ENCODE peak calls at places on chromosomes 11 and 22, in five cellular contexts. Y is mammary epithelial cell; C is CD8-positive, alpha-beta T cell; Z is HFF-Myc; A is lower leg skin. E is an unnamed sample.

GRCh38 chr11:65660038-65660437 is 2.7 kb downstream of the RELA start:
- DNase-seq in C (no peak), Y (no peak), A (no peak), Z (no peak), E (no peak)

GRCh38 chr11:13221722-13222121 is 55.9 kb upstream of the BMAL1 start:
- DNase-seq in C (no peak), A (no peak), Z (no peak), Y (no peak), E (no peak)

GRCh38 chr11:120332822-120333716 is 3.1 kb upstream of the ARHGEF12 start:
- DNase-seq in A (no peak), Y (peak; percentile 24), C (no peak), Z (no peak), E (no peak)

GRCh38 chr11:119476038-119476437 is 53.1 kb upstream of the THY1 start:
- DNase-seq in Y (no peak), C (no peak), Z (no peak), A (peak; percentile 53), E (no peak)

GRCh38 chr11:134126197-134126822 is 57.4 kb downstream of the JAM3 start:
- DNase-seq in Z (peak; percentile 83), A (no peak), C (peak; percentile 19), Y (peak; percentile 68), E (no peak)

GRCh38 chr22:29342577-29343312 is 27.2 kb upstream of the RASL10A start:
- DNase-seq in C (no peak), A (no peak), Z (no peak), Y (no peak), E (no peak)

GRCh38 chr11:7531011-7531410 is 17.2 kb downstream of the PPFIBP2 start:
- DNase-seq in C (no peak), Y (no peak), Z (no peak), A (no peak), E (no peak)

GRCh38 chr11:6387811-6388599 is 2.3 kb upstream of the SMPD1 start:
- DNase-seq in Z (no peak), C (no peak), A (no peak), Y (no peak), E (no peak)

GRCh38 chr11:76074178-76075112 is 131.9 kb downstream of the WNT11 start:
- DNase-seq in Z (no peak), Y (no peak), A (no peak), C (no peak), E (no peak)

GRCh38 chr11:8775341-8776133 is 92.9 kb downstream of the RPL27A start:
- DNase-seq in A (peak; percentile 59), C (no peak), Y (no peak), Z (no peak), E (no peak)

GRCh38 chr11:10407055-10407454 is 48.0 kb upstream of the AMPD3 start:
- DNase-seq in A (no peak), Y (peak; percentile 82), C (no peak), Z (no peak), E (no peak)

GRCh38 chr11:2385156-2386151 is 8.3 kb downstream of the CD81 start:
- DNase-seq in A (no peak), C (no peak), Y (no peak), Z (no peak), E (peak; percentile 65)

GRCh38 chr11:72328366-72329224 is 84.6 kb upstream of the PHOX2A start:
- DNase-seq in C (no peak), Z (no peak), A (no peak), Y (no peak), E (no peak)

GRCh38 chr22:35609261-35609660 is 7.9 kb downstream of the MB start:
- DNase-seq in C (no peak), A (no peak), Y (no peak), Z (no peak), E (no peak)

GRCh38 chr11:62433553-62434301 is 14.9 kb downstream of the SCGB1A1 start:
- DNase-seq in Y (no peak), A (no peak), Z (no peak), C (no peak), E (no peak)

GRCh38 chr11:62435741-62436485 is 17.1 kb downstream of the SCGB1A1 start:
- DNase-seq in A (no peak), Y (no peak), C (no peak), Z (no peak), E (no peak)

GRCh38 chr11:62438641-62439040 is 19.8 kb downstream of the SCGB1A1 start:
- DNase-seq in A (no peak), Y (no peak), C (no peak), Z (no peak), E (no peak)

GRCh38 chr11:62439785-62440602 is 21.2 kb downstream of the SCGB1A1 start:
- DNase-seq in Z (no peak), A (peak; percentile 89), C (no peak), Y (no peak), E (no peak)

GRCh38 chr11:62437616-62438015 is 18.8 kb downstream of the SCGB1A1 start:
- DNase-seq in C (no peak), A (no peak), Z (no peak), Y (no peak), E (no peak)
- TF ChIP-seq CTCF in C (no peak), A (no peak), Z (no peak), Y (no peak), E (no peak)

DNA sequence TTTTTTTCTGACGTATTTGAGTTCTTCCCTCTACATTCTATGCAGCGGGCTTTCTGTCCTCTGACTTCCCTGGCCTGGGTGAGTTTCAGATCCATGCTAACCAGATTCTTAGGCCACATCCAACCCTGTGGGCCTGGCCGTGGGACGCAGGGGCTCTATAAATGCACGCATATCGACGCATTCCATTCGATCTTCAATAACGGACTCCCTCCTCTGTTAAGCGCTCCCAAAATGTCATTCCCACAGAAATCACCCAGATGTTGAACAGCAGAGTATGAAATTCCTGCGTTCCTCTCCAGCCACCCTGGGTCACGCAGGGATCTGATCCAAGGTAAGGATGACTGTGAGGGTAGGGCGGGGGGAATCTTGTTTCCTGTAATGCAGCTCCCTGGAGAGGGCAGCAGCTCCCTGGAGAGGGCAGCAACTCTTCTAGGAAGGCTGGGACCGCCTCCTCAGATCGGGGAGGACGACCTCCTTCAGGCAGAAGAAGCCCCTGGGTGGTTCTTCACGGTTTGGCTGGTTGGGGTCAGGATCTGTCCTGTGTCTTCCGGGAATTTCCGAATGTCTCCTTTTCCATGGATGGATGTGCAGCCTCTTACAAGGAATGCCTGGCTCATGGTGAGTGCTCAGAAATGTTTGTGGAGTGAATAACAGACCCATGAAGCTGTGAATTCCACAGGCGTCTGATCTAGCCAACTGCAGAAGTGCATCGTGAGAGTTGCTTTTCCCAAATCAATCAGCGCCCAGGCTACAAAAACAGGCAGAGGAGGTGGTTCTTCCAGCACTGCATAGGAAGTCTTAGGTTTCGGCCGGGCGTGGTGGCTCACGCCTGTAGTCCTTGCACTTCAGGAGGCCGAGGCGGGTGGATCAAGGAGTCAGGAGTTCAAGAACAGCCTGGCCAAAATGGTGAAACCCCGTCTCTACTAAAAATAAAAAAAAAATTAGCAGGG is 12.2 kb downstream of the MRGPRD start:
- DNase-seq in A (peak; percentile 70), Y (no peak), C (no peak), Z (no peak), E (no peak)
- TF ChIP-seq CTCF in A (no peak), Y (no peak), C (no peak), Z (no peak), E (no peak)

GRCh38 chr11:77471520-77472234 is 2.2 kb downstream of the PAK1 start:
- DNase-seq in C (peak; percentile 46), Z (no peak), Y (peak; percentile 42), A (no peak), E (no peak)
- TF ChIP-seq CTCF in C (peak; percentile 27), Z (peak; percentile 10), Y (peak; percentile 44), A (no peak), E (no peak)

DNA sequence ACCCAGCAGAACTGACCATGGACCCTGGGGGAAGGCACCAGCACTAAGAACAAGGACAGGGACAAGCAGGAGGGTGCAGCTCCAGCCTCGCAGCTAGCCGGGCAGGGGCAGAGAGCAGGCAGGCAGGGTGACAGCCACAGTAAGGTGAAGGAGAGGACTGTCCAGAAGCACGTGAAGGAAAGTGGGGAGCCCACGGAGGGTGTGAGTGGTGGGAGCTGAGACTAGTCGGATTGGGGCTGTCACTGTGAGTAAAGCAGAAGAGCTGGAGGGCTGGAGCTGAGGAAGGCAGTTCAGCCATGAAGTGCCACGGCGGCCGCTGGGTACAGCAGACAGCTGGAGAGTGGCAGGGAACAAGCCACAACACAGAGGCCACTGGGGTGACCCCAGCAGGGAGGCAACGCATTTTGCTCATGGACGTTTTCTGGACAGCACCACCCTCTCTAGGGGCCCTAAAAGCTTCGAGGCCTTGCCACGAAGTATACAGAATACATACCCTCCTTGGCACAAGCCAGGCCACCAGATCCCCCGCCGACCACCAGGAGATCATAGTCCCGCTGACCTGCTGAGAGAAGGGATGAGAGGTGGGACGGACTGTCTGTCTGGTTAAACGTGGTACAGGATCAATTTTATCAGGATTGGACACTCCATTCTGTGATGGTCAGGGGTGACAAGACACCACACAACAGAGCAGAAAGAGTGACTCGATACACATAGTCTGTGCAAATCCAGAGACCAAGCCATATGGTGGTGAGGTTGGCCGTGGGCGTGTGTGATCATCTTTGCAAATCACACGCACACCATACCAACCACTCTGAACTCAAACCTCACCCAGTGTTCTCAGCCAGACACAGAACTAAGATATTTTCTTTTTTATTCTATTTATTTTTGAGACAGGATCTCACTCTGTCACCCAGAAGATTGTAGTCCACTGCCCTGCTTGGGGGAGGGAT is 10.8 kb upstream of the COMT start:
- DNase-seq in A (no peak), C (no peak), Z (no peak), Y (no peak), E (no peak)
- TF ChIP-seq CTCF in A (no peak), C (no peak), Z (no peak), Y (no peak), E (no peak)

GRCh38 chr22:20319745-20320658 is at the start of gene DGCR6L:
- DNase-seq in A (peak; percentile 99), C (peak; percentile 97), Z (no peak), Y (peak; percentile 94), E (peak; percentile 97)
- TF ChIP-seq CTCF in A (no peak), C (no peak), Z (no peak), Y (no peak), E (no peak)

DNA sequence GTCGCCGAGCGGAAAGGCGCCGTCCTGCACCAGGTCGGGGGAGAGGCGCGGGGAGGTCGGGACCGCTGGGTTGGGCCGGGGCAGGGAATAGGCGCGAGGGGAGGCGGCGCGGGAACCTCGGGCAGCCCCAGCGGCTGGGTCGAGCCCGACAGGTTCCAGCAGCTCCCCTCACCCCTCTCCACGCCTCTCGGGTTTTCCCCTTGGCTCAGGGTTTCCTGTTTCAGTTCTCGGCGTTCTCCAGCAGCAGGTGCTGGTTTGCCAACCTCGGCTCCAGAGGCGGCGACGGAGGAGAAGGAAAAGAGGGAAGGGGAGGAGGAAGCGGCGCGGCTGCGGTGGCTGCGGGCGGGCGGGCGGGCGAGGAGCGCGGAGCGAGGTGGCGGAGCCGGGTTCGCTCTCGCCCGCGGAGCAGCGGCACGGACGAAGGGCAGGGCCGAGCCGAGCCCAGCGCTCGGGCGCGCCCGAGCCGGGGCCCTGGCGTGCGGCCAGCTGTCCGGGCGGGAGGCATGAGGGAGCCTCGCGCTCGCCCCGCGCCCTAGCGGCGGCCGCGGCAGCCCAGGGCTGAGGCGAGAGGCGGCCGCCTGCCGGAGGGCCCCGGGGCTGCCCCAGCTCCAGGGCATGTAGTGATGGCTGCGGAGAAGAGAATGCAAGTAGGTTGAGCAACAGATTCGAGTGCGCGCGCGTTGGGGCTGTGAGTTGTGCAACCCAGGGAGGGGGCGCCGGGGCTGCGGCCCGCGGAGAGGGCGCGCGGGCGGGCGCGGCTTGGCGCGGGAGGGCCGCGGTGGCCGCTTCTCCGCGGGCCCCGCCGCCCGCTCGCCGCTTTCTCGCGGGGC is at the start of gene ZC3H12C:
- DNase-seq in C (no peak), Y (peak; percentile 95), Z (peak; percentile 70), A (peak; percentile 97), E (peak; percentile 40)
- TF ChIP-seq CTCF in C (no peak), Y (peak; percentile 62), Z (peak; percentile 7), A (no peak), E (no peak)